ENCODE peak calls at places on chromosomes 13 and 19, in eight cellular contexts. Z is Right ventricle myocardium superior; N is NCI-H1105 treated with DMSO at 0.1 percent for 48 hours; Y is bronchial epithelial cell; U is NCI-H1048; X is stimulated activated CD4-positive, alpha-beta T cell treated with anti-CD3 and anti-CD28 coated beads, Interleukin-2, amount 100 ng/mL, for 48 hours; H is GM06990; D is CD8-positive, alpha-beta T cell. S is an unnamed sample.

GRCh38 chr13:109818891-109819290 is 32.5 kb upstream of the IRS2 start:
- DNase-seq in Z (no peak), N (no peak), Y (no peak), U (no peak), X (no peak), H (no peak), D (no peak), S (no peak)

GRCh38 chr19:19488875-19489690 is 26.3 kb downstream of the TSSK6 start:
- DNase-seq in Z (peak; percentile 84), N (peak; percentile 93), Y (peak; percentile 86), U (no peak), X (peak; percentile 74), H (peak; percentile 75), D (peak; percentile 92), S (peak; percentile 90)

GRCh38 chr19:821976-822773 is 420 bp upstream of the PLPPR3 start:
- DNase-seq in Z (no peak), N (no peak), Y (no peak), U (no peak), X (no peak), H (no peak), D (no peak), S (no peak)

GRCh38 chr19:1129535-1129934 is 25.7 kb downstream of the GPX4 start:
- DNase-seq in Z (no peak), N (no peak), Y (no peak), U (no peak), X (no peak), H (no peak), D (no peak), S (no peak)

GRCh38 chr19:3353493-3353892 is 12.9 kb upstream of the NFIC start:
- DNase-seq in Z (peak; percentile 17), N (no peak), Y (no peak), U (no peak), X (no peak), H (no peak), D (no peak), S (no peak)

GRCh38 chr13:29924482-29924884 is 74.1 kb upstream of the UBL3 start:
- DNase-seq in Z (no peak), N (no peak), Y (peak; percentile 83), U (no peak), X (no peak), H (no peak), D (no peak), S (no peak)

GRCh38 chr19:13366529-13367143 is 139.6 kb downstream of the CACNA1A start:
- DNase-seq in Z (no peak), N (peak; percentile 12), Y (peak; percentile 18), U (no peak), X (no peak), H (no peak), D (no peak), S (no peak)

GRCh38 chr13:80173224-80173623 is 167.7 kb downstream of the SPRY2 start:
- DNase-seq in Z (no peak), N (no peak), Y (no peak), U (no peak), X (no peak), H (peak; percentile 9), D (no peak), S (no peak)

GRCh38 chr13:25174304-25174703 is 2.2 kb upstream of the AMER2 start:
- DNase-seq in Z (no peak), N (no peak), Y (no peak), U (no peak), X (no peak), H (no peak), D (no peak), S (no peak)

S was measured in nucleus accumbens.